ENCODE peak calls at places on chromosomes 12 and 14, in six cellular contexts. H, P, J, W, V and G are unnamed samples.
A peak's percentile ranks its signal among the peaks of the same experiment; 100 is the strongest.

GRCh38 chr12:49537231-49537708 is 1.6 kb upstream of the KCNH3 start:
- DNase-seq in V (peak; percentile 48), J (no peak), H (no peak), P (no peak), W (peak; percentile 44), G (no peak)

GRCh38 chr12:64660237-64661018 is 50.1 kb downstream of the RASSF3 start:
- DNase-seq in J (no peak), H (no peak), W (no peak), P (no peak), V (no peak), G (no peak)

GRCh38 chr12:32049956-32050355 is 56.7 kb upstream of the BICD1 start:
- DNase-seq in H (no peak), P (no peak), W (no peak), V (no peak), J (no peak), G (no peak)

GRCh38 chr12:79927772-79928474 is 7.0 kb downstream of the PPP1R12A start:
- DNase-seq in J (no peak), V (no peak), H (peak; percentile 9), P (no peak), W (no peak), G (no peak)

GRCh38 chr12:50297027-50297426 is 13.7 kb upstream of the LIMA1 start:
- DNase-seq in V (no peak), W (no peak), P (no peak), J (no peak), H (no peak), G (no peak)

GRCh38 chr14:77076118-77076631 is 21.9 kb upstream of the CIPC start:
- DNase-seq in P (no peak), J (peak; percentile 84), W (no peak), H (no peak), V (no peak), G (no peak)

GRCh38 chr12:21301-22189 is 45.0 kb upstream of the IQSEC3 start:
- DNase-seq in H (peak; percentile 2), J (no peak), W (no peak), P (no peak), V (no peak), G (no peak)

GRCh38 chr12:93243689-93244513 is 133.8 kb upstream of the NUDT4 start:
- DNase-seq in V (peak; percentile 16), P (peak; percentile 6), H (peak; percentile 49), J (no peak), W (no peak), G (peak; percentile 63)

GRCh38 chr12:116384629-116385485 is 107.4 kb upstream of the MED13L start:
- DNase-seq in W (no peak), J (no peak), H (no peak), V (no peak), P (peak; percentile 65), G (no peak)

GRCh38 chr14:100155049-100155621 is 4.3 kb downstream of the DEGS2 start:
- DNase-seq in J (no peak), W (no peak), H (peak; percentile 27), V (no peak), P (peak; percentile 45), G (no peak)

GRCh38 chr12:57783861-57784260 is 1.3 kb downstream of the TSFM start:
- DNase-seq in V (no peak), H (no peak), W (no peak), J (no peak), P (no peak), G (no peak)